ENCODE peak calls at places on chromosome 21, in nine cellular contexts. A, S, P, M, I, H, D, Q and R are unnamed samples.

GRCh38 chr21:16992448-16992847 is 520.4 kb upstream of the CXADR start:
- DNase-seq in A (no peak), M (peak), H (no peak), D (no peak), Q (no peak), S (no peak), P (no peak), I (no peak), R (no peak)

GRCh38 chr21:36320421-36321324 is 676 bp downstream of the MORC3 start:
- DNase-seq in P (peak), I (no peak), D (peak), Q (peak), H (peak), S (no peak), A (peak), M (peak), R (peak)

GRCh38 chr21:33767236-33767635 is 124.9 kb downstream of the ITSN1 start:
- DNase-seq in Q (no peak), D (no peak), I (no peak), M (no peak), A (no peak), P (no peak), S (no peak), H (no peak), R (no peak)

GRCh38 chr21:41759926-41760325 is 6.9 kb downstream of the RIPK4 start:
- DNase-seq in I (no peak), D (no peak), H (no peak), Q (no peak), M (no peak), P (no peak), S (no peak), A (no peak), R (no peak)

GRCh38 chr21:33047231-33047630 is 21.5 kb downstream of the OLIG2 start:
- DNase-seq in D (no peak), S (no peak), H (no peak), Q (no peak), M (no peak), P (no peak), I (no peak), A (peak), R (no peak)

GRCh38 chr21:43299441-43300277 is 127.3 kb downstream of the SIK1 start:
- DNase-seq in D (no peak), M (no peak), A (no peak), S (no peak), P (no peak), Q (peak), H (no peak), I (no peak), R (peak)

GRCh38 chr21:27423906-27424595 is 457.2 kb upstream of the ADAMTS5 start:
- DNase-seq in A (peak), I (no peak), Q (no peak), S (no peak), M (peak), P (no peak), D (no peak), H (no peak), R (no peak)

GRCh38 chr21:41975391-41976272 is 21.8 kb upstream of the C2CD2 start:
- DNase-seq in P (peak), Q (peak), M (peak), A (no peak), S (no peak), H (no peak), I (no peak), D (no peak), R (no peak)

GRCh38 chr21:42542596-42542995 is 28.9 kb downstream of the SLC37A1 start:
- DNase-seq in I (no peak), H (no peak), S (no peak), M (no peak), P (no peak), D (peak), A (no peak), Q (no peak), R (no peak)

GRCh38 chr21:23016617-23017016 is 2018.4 kb downstream of the NCAM2 start:
- DNase-seq in I (no peak), M (peak), D (no peak), P (no peak), S (no peak), H (no peak), A (no peak), Q (no peak), R (no peak)

GRCh38 chr21:27314096-27314495 is 347.2 kb upstream of the ADAMTS5 start:
- DNase-seq in A (no peak), P (no peak), Q (no peak), H (no peak), S (no peak), I (no peak), M (no peak), D (no peak), R (no peak)

GRCh38 chr21:21063828-21064227 is 65.6 kb downstream of the NCAM2 start:
- DNase-seq in Q (no peak), A (no peak), P (no peak), D (no peak), M (no peak), I (no peak), S (no peak), H (no peak), R (no peak)

GRCh38 chr21:14773777-14774345 is 227.7 kb upstream of the SAMSN1 start:
- DNase-seq in P (peak), Q (no peak), D (peak), H (peak), S (peak), I (peak), A (peak), M (peak), R (no peak)

GRCh38 chr21:42358261-42358660 is 7.5 kb upstream of the TFF2 start:
- DNase-seq in P (no peak), H (no peak), D (no peak), Q (no peak), I (no peak), A (no peak), M (no peak), S (no peak), R (no peak)

GRCh38 chr21:42395910-42396625 is at the start of gene TMPRSS3:
- DNase-seq in H (no peak), P (no peak), M (no peak), S (no peak), D (peak), I (no peak), Q (peak), A (no peak), R (no peak)

GRCh38 chr21:39961251-39961650 is 94.0 kb downstream of the PCP4 start:
- DNase-seq in S (no peak), M (no peak), D (no peak), I (no peak), Q (no peak), H (no peak), P (no peak), A (no peak), R (no peak)

GRCh38 chr21:38424333-38424732 is 73.9 kb downstream of the ERG start:
- DNase-seq in S (no peak), I (no peak), P (no peak), H (no peak), M (no peak), D (no peak), A (no peak), Q (no peak), R (no peak)

GRCh38 chr21:31556662-31557061 is 102.8 kb upstream of the SOD1 start:
- DNase-seq in P (no peak), Q (no peak), A (no peak), I (no peak), D (no peak), H (no peak), S (no peak), M (no peak), R (no peak)

GRCh38 chr21:17513214-17514123 is 626 bp downstream of the CXADR start:
- DNase-seq in M (peak), H (no peak), D (no peak), I (peak), A (peak), S (no peak), Q (peak), P (peak), R (no peak)

GRCh38 chr21:33747420-33747819 is 105.1 kb downstream of the ITSN1 start:
- DNase-seq in S (no peak), P (no peak), Q (no peak), H (no peak), A (no peak), D (no peak), M (no peak), I (no peak), R (no peak)

GRCh38 chr21:46161180-46161799 is 5.9 kb upstream of the FTCD start:
- DNase-seq in Q (peak), M (no peak), A (no peak), S (no peak), I (no peak), H (no peak), D (no peak), P (peak), R (no peak)

GRCh38 chr21:45266518-45267389 is 20.9 kb downstream of the POFUT2 start:
- DNase-seq in Q (no peak), H (no peak), I (no peak), S (no peak), D (no peak), A (no peak), P (no peak), M (peak), R (no peak)

GRCh38 chr21:34846601-34847112 is 177.9 kb downstream of the CLIC6 start:
- DNase-seq in S (no peak), P (no peak), Q (no peak), M (peak), I (no peak), A (peak), D (no peak), H (no peak), R (no peak)

GRCh38 chr21:38388219-38388618 is 110.1 kb downstream of the ERG start:
- DNase-seq in A (peak), Q (no peak), S (no peak), M (no peak), H (no peak), I (no peak), P (no peak), D (no peak), R (no peak)

GRCh38 chr21:39159342-39160063 is 23.7 kb downstream of the PSMG1 start:
- DNase-seq in M (no peak), A (peak), S (no peak), D (no peak), Q (no peak), P (no peak), I (no peak), H (no peak), R (no peak)

GRCh38 chr21:33543505-33544129 is 779 bp downstream of the SON start:
- DNase-seq in A (no peak), D (peak), I (peak), P (no peak), Q (peak), M (no peak), H (no peak), S (no peak), R (peak)

GRCh38 chr21:29371464-29371863 is 72.7 kb downstream of the BACH1 start:
- DNase-seq in D (no peak), H (no peak), I (no peak), A (no peak), P (no peak), Q (no peak), M (peak), S (no peak), R (no peak)

GRCh38 chr21:35933466-35933865 is 126.9 kb downstream of the SETD4 start:
- DNase-seq in Q (no peak), I (no peak), D (peak), M (peak), P (no peak), A (peak), H (no peak), S (peak), R (peak)

GRCh38 chr21:46196733-46197132 is 12.5 kb upstream of the SPATC1L start:
- DNase-seq in H (no peak), D (peak), A (no peak), I (no peak), Q (no peak), S (no peak), M (peak), P (peak), R (no peak)

GRCh38 chr21:41695513-41695912 is 71.3 kb downstream of the RIPK4 start:
- DNase-seq in P (no peak), M (no peak), S (no peak), Q (no peak), H (no peak), I (no peak), A (no peak), D (no peak), R (no peak)

GRCh38 chr21:26550357-26550756 is 22.7 kb downstream of the CYYR1 start:
- DNase-seq in M (no peak), I (no peak), D (no peak), S (no peak), A (no peak), P (no peak), Q (no peak), H (no peak), R (no peak)

GRCh38 chr21:38306407-38306806 is 49.6 kb downstream of the KCNJ15 start:
- DNase-seq in M (no peak), A (peak), H (no peak), P (no peak), D (no peak), S (no peak), Q (no peak), I (no peak), R (no peak)

GRCh38 chr21:37982496-37983318 is 66.5 kb upstream of the KCNJ6 start:
- DNase-seq in H (no peak), A (no peak), P (no peak), D (no peak), S (no peak), M (no peak), Q (no peak), I (no peak), R (no peak)

GRCh38 chr21:23401278-23401677 is 2206.0 kb downstream of the MRPL39 start:
- DNase-seq in M (no peak), S (no peak), H (no peak), A (no peak), I (no peak), D (no peak), P (no peak), Q (no peak), R (no peak)

GRCh38 chr21:21682172-21682571 is 684.0 kb downstream of the NCAM2 start:
- DNase-seq in P (no peak), M (no peak), Q (no peak), H (no peak), D (no peak), I (no peak), S (no peak), A (no peak), R (no peak)

GRCh38 chr21:41557884-41558283 is 49.9 kb upstream of the TMPRSS2 start:
- DNase-seq in M (no peak), Q (no peak), A (no peak), D (no peak), I (no peak), H (no peak), S (no peak), P (no peak), R (no peak)

GRCh38 chr21:28136687-28137086 is 856.0 kb downstream of the LTN1 start:
- DNase-seq in Q (no peak), M (no peak), S (no peak), A (no peak), I (no peak), D (no peak), P (no peak), H (no peak), R (no peak)

GRCh38 chr21:30719401-30719800 is 824 bp upstream of the KRTAP21-3 start:
- DNase-seq in A (no peak), S (no peak), P (no peak), D (no peak), H (no peak), Q (no peak), M (no peak), I (no peak), R (no peak)

GRCh38 chr21:26379561-26379960 is 193.5 kb downstream of the CYYR1 start:
- DNase-seq in D (no peak), I (no peak), H (no peak), M (no peak), A (no peak), S (no peak), Q (no peak), P (no peak), R (no peak)